ENCODE peak calls at places on chromosomes 2 and 18, in four cellular contexts. H, D, O and A are unnamed samples.

GRCh38 chr18:9055626-9056025 is 46.9 kb upstream of the NDUFV2 start:
- ATAC-seq in O (no peak), D (no peak), H (no peak), A (peak)

GRCh38 chr2:60839126-60839813 is 42.1 kb upstream of the REL start:
- ATAC-seq in O (peak), H (peak), D (no peak), A (no peak)

GRCh38 chr2:62071760-62072680 is 123.9 kb upstream of the B3GNT2 start:
- ATAC-seq in D (no peak), O (no peak), H (no peak), A (no peak)

GRCh38 chr2:233202531-233202944 is 48.9 kb upstream of the ATG16L1 start:
- ATAC-seq in O (peak), H (no peak), D (no peak), A (peak)

GRCh38 chr2:154692927-154693326 is 5.6 kb upstream of the KCNJ3 start:
- ATAC-seq in D (no peak), O (no peak), H (no peak), A (no peak)

GRCh38 chr2:6929196-6929874 is 12.1 kb downstream of the RNF144A start:
- ATAC-seq in O (no peak), H (no peak), D (no peak), A (no peak)

GRCh38 chr18:49698596-49699025 is 114.7 kb downstream of the ACAA2 start:
- ATAC-seq in H (no peak), D (no peak), O (no peak), A (no peak)

GRCh38 chr2:64838817-64839216 is 150.4 kb upstream of the SLC1A4 start:
- ATAC-seq in O (peak), D (no peak), H (peak), A (no peak)

GRCh38 chr2:130874512-130874911 is 37.8 kb downstream of the ARHGEF4 start:
- ATAC-seq in H (peak), O (no peak), D (no peak), A (no peak)

GRCh38 chr2:38159621-38160020 is 83.7 kb upstream of the CYP1B1 start:
- ATAC-seq in O (no peak), D (no peak), H (no peak), A (peak)

GRCh38 chr2:8098476-8098875 is 583.4 kb upstream of the ID2 start:
- ATAC-seq in D (no peak), H (peak), O (no peak), A (no peak)

GRCh38 chr2:150885774-150886386 is 375.8 kb downstream of the RBM43 start:
- ATAC-seq in O (no peak), H (no peak), D (no peak), A (no peak)

GRCh38 chr2:55161295-55162210 is 70.5 kb downstream of the CLHC1 start:
- ATAC-seq in D (no peak), O (no peak), H (no peak), A (no peak)

GRCh38 chr2:235641333-235641732 is 147.5 kb downstream of the AGAP1 start:
- ATAC-seq in O (no peak), D (no peak), H (no peak), A (peak)

GRCh38 chr2:238459081-238459629 is 32.4 kb downstream of the ASB1 start:
- ATAC-seq in O (peak), D (no peak), H (no peak), A (peak)

GRCh38 chr2:240833724-240834285 is 13.8 kb upstream of the KIF1A start:
- ATAC-seq in D (no peak), H (no peak), O (no peak), A (no peak)

GRCh38 chr2:101688266-101688665 is 9.2 kb upstream of the MAP4K4 start:
- ATAC-seq in D (no peak), O (no peak), H (no peak), A (no peak)

GRCh38 chr2:217650229-217650628 is 352.6 kb downstream of the TNS1 start:
- ATAC-seq in O (no peak), D (no peak), H (no peak), A (no peak)

GRCh38 chr2:126645211-126645618 is 10.7 kb upstream of the GYPC start:
- ATAC-seq in H (no peak), D (no peak), O (no peak), A (no peak)

GRCh38 chr2:133777607-133778006 is 209.3 kb upstream of the NCKAP5 start:
- ATAC-seq in D (no peak), H (no peak), O (no peak), A (no peak)

GRCh38 chr2:46296216-46296839 is 879 bp upstream of the EPAS1 start:
- ATAC-seq in D (peak), H (peak), O (peak), A (peak)

GRCh38 chr2:241734208-241734466 is 293 bp upstream of the D2HGDH start:
- ATAC-seq in H (no peak), D (no peak), O (no peak), A (peak)

GRCh38 chr2:150931447-150931846 is 330.2 kb downstream of the RBM43 start:
- ATAC-seq in O (no peak), D (no peak), H (no peak), A (no peak)

GRCh38 chr2:164734196-164734595 is 107.4 kb downstream of the COBLL1 start:
- ATAC-seq in D (no peak), O (no peak), H (no peak), A (no peak)

GRCh38 chr2:144382848-144383247 is 137.1 kb downstream of the ZEB2 start:
- ATAC-seq in O (peak), H (peak), D (peak), A (peak)

GRCh38 chr2:65081232-65081685 is 25.0 kb downstream of the CEP68 start:
- ATAC-seq in O (peak), H (no peak), D (peak), A (peak)

GRCh38 chr18:72692086-72692485 is 147.9 kb upstream of the CBLN2 start:
- ATAC-seq in H (no peak), O (peak), D (no peak), A (no peak)

GRCh38 chr2:160752475-160753330 is 259.1 kb upstream of the RBMS1 start:
- ATAC-seq in O (no peak), H (no peak), D (no peak), A (no peak)

GRCh38 chr2:240445961-240446538 is 10.6 kb downstream of the GPC1 start:
- ATAC-seq in O (no peak), H (no peak), D (no peak), A (no peak)

GRCh38 chr18:58201728-58202405 is 157.8 kb downstream of the NEDD4L start:
- ATAC-seq in H (no peak), O (peak), D (no peak), A (peak)

GRCh38 chr18:22800551-22800951 is 132.6 kb upstream of the RBBP8 start:
- ATAC-seq in H (no peak), D (no peak), O (peak), A (peak)

GRCh38 chr2:63334910-63335309 is 253.4 kb downstream of the WDPCP start:
- ATAC-seq in H (no peak), D (no peak), O (no peak), A (no peak)

GRCh38 chr2:48114256-48114655 is 208.0 kb upstream of the FBXO11 start:
- ATAC-seq in D (no peak), O (peak), H (peak), A (no peak)